ENCODE peak calls at places on chromosomes 7 and 10, in nine cellular contexts. H is A549; X is CD8-positive, alpha-beta memory T cell; I is NCI-H1092 treated with DMSO at 0.1 percent for 48 hours; K is CD8-positive, alpha-beta T cell; Z is progenitor cell of endocrine pancreas; E is colonic mucosa; Q is NCI-H226; G is fibroblast of the aortic adventitia. V is an unnamed sample.
A peak's percentile ranks its signal among the peaks of the same experiment; 100 is the strongest.

GRCh38 chr7:153381275-153382119 is 621.9 kb downstream of the ACTR3B start:
- DNase-seq in X (no peak), Q (no peak), Z (no peak), E (no peak), G (no peak), K (no peak), I (peak; percentile 53), H (peak; percentile 15), V (no peak)

GRCh38 chr10:46523119-46523880 is 33.2 kb downstream of the GPRIN2 start:
- DNase-seq in X (no peak), I (no peak), Z (no peak), K (no peak), H (peak; percentile 94), G (peak; percentile 44), Q (peak; percentile 98), E (peak; percentile 87), V (peak; percentile 57)

GRCh38 chr10:42987121-42987541 is 89.7 kb upstream of the RET start:
- DNase-seq in E (peak; percentile 15), Z (peak; percentile 6), Q (no peak), X (no peak), I (no peak), K (peak; percentile 8), H (no peak), G (no peak), V (no peak)

GRCh38 chr10:118042336-118042735 is 4.4 kb downstream of the RAB11FIP2 start:
- DNase-seq in Q (no peak), H (no peak), K (no peak), E (no peak), I (no peak), Z (no peak), X (no peak), G (no peak), V (no peak)

GRCh38 chr10:7704360-7704759 is 1.2 kb downstream of the ITIH2 start:
- DNase-seq in K (no peak), Z (no peak), G (no peak), E (no peak), I (no peak), H (no peak), X (no peak), Q (no peak), V (no peak)

GRCh38 chr7:41149576-41149975 is 553.3 kb downstream of the INHBA start:
- DNase-seq in G (no peak), I (no peak), Q (no peak), Z (no peak), H (no peak), K (no peak), X (no peak), E (no peak), V (no peak)

GRCh38 chr7:129781128-129781855 is 169.8 kb downstream of the NRF1 start:
- DNase-seq in H (peak; percentile 57), X (no peak), Z (no peak), I (peak; percentile 32), E (no peak), K (no peak), Q (no peak), G (no peak), V (no peak)

GRCh38 chr10:110868981-110869380 is 2.7 kb upstream of the PDCD4 start:
- DNase-seq in Z (no peak), H (no peak), G (no peak), K (peak; percentile 59), Q (no peak), I (no peak), E (no peak), X (peak; percentile 47), V (no peak)

GRCh38 chr7:42096681-42097637 is 140.1 kb downstream of the GLI3 start:
- DNase-seq in Z (no peak), I (no peak), H (no peak), X (no peak), K (no peak), E (no peak), Q (peak; percentile 48), G (peak; percentile 97), V (no peak)

GRCh38 chr7:42587826-42588225 is 324.0 kb downstream of the C7orf25 start:
- DNase-seq in E (no peak), I (no peak), Q (no peak), H (no peak), X (no peak), K (no peak), G (no peak), Z (no peak), V (no peak)

GRCh38 chr7:24812313-24812945 is 55.2 kb upstream of the GSDME start:
- DNase-seq in G (peak; percentile 62), I (peak; percentile 27), E (peak; percentile 64), H (peak; percentile 50), Z (peak; percentile 53), Q (peak; percentile 47), K (peak; percentile 52), X (peak; percentile 44), V (peak; percentile 65)

GRCh38 chr10:116104210-116104932 is 168.6 kb downstream of the GFRA1 start:
- DNase-seq in Z (no peak), H (no peak), E (no peak), G (no peak), X (no peak), I (no peak), Q (no peak), K (no peak), V (no peak)

GRCh38 chr10:114402871-114403544 is 1.3 kb downstream of the AFAP1L2 start:
- DNase-seq in G (no peak), X (no peak), I (no peak), H (no peak), K (no peak), E (no peak), Z (no peak), Q (no peak), V (no peak)

GRCh38 chr10:71337219-71337625 is 18.2 kb downstream of the SLC29A3 start:
- DNase-seq in G (no peak), Z (no peak), I (no peak), Q (no peak), E (peak; percentile 44), X (no peak), K (no peak), H (no peak), V (peak; percentile 95)

GRCh38 chr7:22443370-22444180 is 56.4 kb downstream of the STEAP1B start:
- DNase-seq in I (no peak), X (no peak), E (peak; percentile 74), H (no peak), Q (no peak), Z (no peak), G (no peak), K (no peak), V (no peak)

GRCh38 chr10:1163204-1163660 is 107.0 kb downstream of the WDR37 start:
- DNase-seq in G (no peak), E (no peak), X (no peak), K (no peak), Q (no peak), H (no peak), I (no peak), Z (no peak), V (peak; percentile 31)

GRCh38 chr7:29039747-29040569 is 81.8 kb upstream of the TRIL start:
- DNase-seq in I (no peak), Q (no peak), E (no peak), H (no peak), K (no peak), G (peak; percentile 69), Z (no peak), X (no peak), V (no peak)

GRCh38 chr10:133249094-133249780 is 11.6 kb downstream of the VENTX start:
- DNase-seq in K (no peak), Q (no peak), X (no peak), E (no peak), G (no peak), Z (no peak), H (no peak), I (no peak), V (no peak)

GRCh38 chr7:31116615-31117014 is 64.5 kb downstream of the ADCYAP1R1 start:
- DNase-seq in E (no peak), K (no peak), I (no peak), Z (no peak), H (no peak), X (no peak), G (no peak), Q (no peak), V (peak; percentile 8)

GRCh38 chr10:107834706-107835105 is 670.2 kb upstream of the SORCS1 start:
- DNase-seq in G (no peak), Z (no peak), E (no peak), H (no peak), I (no peak), Q (no peak), K (no peak), X (no peak), V (no peak)

GRCh38 chr7:30276203-30276900 is 8.0 kb upstream of the ZNRF2 start:
- DNase-seq in Q (peak; percentile 48), X (peak; percentile 15), Z (peak; percentile 17), E (no peak), K (peak; percentile 54), I (peak; percentile 45), G (peak; percentile 73), H (peak; percentile 40), V (peak; percentile 56)

GRCh38 chr10:30784896-30785605 is 155.5 kb upstream of the LYZL2 start:
- DNase-seq in H (no peak), I (peak; percentile 52), K (peak; percentile 20), Z (peak; percentile 66), G (peak; percentile 64), Q (no peak), E (peak; percentile 44), X (peak; percentile 4), V (peak; percentile 64)

GRCh38 chr7:133053321-133053891 is 28.5 kb downstream of the CHCHD3 start:
- DNase-seq in G (peak; percentile 97), H (peak; percentile 14), Z (no peak), Q (peak; percentile 97), X (no peak), K (no peak), I (no peak), E (no peak), V (no peak)

GRCh38 chr7:131546583-131547111 is 9.8 kb downstream of the PODXL start:
- DNase-seq in H (no peak), X (peak; percentile 19), E (no peak), Z (no peak), G (no peak), Q (peak; percentile 20), K (peak; percentile 33), I (peak; percentile 17), V (no peak)

GRCh38 chr10:52653510-52653909 is 119.1 kb downstream of the MBL2 start:
- DNase-seq in K (no peak), X (no peak), H (no peak), G (no peak), Q (no peak), I (no peak), E (no peak), Z (no peak), V (peak; percentile 46)

GRCh38 chr7:155787171-155787851 is 25.0 kb downstream of the SHH start:
- DNase-seq in G (no peak), Q (no peak), X (no peak), K (no peak), I (no peak), Z (no peak), H (peak; percentile 55), E (no peak), V (no peak)

GRCh38 chr7:3120513-3120912 is 76.8 kb upstream of the CARD11 start:
- DNase-seq in I (no peak), X (no peak), K (no peak), Q (no peak), G (no peak), E (no peak), Z (no peak), H (no peak), V (no peak)

GRCh38 chr7:151448261-151449252 is 8.6 kb upstream of the CRYGN start:
- DNase-seq in G (peak; percentile 63), K (peak; percentile 82), Q (no peak), I (peak; percentile 63), Z (peak; percentile 63), X (peak; percentile 64), E (peak; percentile 72), H (peak; percentile 90), V (peak; percentile 72)

GRCh38 chr7:22962775-22963358 is 51.1 kb downstream of the HYCC1 start:
- DNase-seq in X (no peak), I (no peak), H (no peak), Z (no peak), E (no peak), Q (no peak), K (no peak), G (no peak), V (no peak)